ENCODE peak calls at places on chromosomes 6 and 20, in four cellular contexts. G, L, A and K are unnamed samples.

GRCh38 chr6:6725834-6726194 is 137.3 kb downstream of the LY86 start:
- DNase-seq in G (no peak), L (no peak), A (no peak), K (no peak)

GRCh38 chr6:26286168-26286854 is 78.7 kb upstream of the BTN3A2 start:
- DNase-seq in G (peak), L (peak), A (peak), K (no peak)

GRCh38 chr6:149696904-149697303 is 21.0 kb downstream of the LATS1 start:
- DNase-seq in G (peak), L (no peak), A (no peak), K (peak)

GRCh38 chr6:138467901-138468300 is 31.4 kb downstream of the NHSL1 start:
- DNase-seq in G (no peak), L (no peak), A (no peak), K (peak)

GRCh38 chr6:45569210-45569945 is 191.6 kb upstream of the SUPT3H start:
- DNase-seq in G (no peak), L (no peak), A (no peak), K (no peak)

GRCh38 chr20:55139173-55139765 is 663.9 kb downstream of the DOK5 start:
- DNase-seq in G (no peak), L (no peak), A (no peak), K (no peak)

GRCh38 chr20:35151739-35152138 is 4.6 kb upstream of the EDEM2 start:
- DNase-seq in G (no peak), L (no peak), A (no peak), K (no peak)

GRCh38 chr6:24357336-24358218 is at the start of gene DCDC2:
- DNase-seq in G (no peak), L (peak), A (peak), K (no peak)

GRCh38 chr20:18401305-18401704 is 65.5 kb downstream of the DZANK1 start:
- DNase-seq in G (no peak), L (no peak), A (no peak), K (no peak)

GRCh38 chr6:25962368-25963127 is at the start of gene TRIM38:
- DNase-seq in G (peak), L (peak), A (peak), K (peak)

GRCh38 chr6:56909115-56909907 is 45.6 kb upstream of the BEND6 start:
- DNase-seq in G (no peak), L (no peak), A (no peak), K (no peak)

GRCh38 chr6:153625089-153625488 is 414.0 kb upstream of the OPRM1 start:
- DNase-seq in G (no peak), L (no peak), A (no peak), K (no peak)